ENCODE peak calls at places on chromosome X, in nine cellular contexts. P, U, Z, C, N, B, A, H and T are unnamed samples.

GRCh38 chrX:139194571-139195280 is 335.8 kb upstream of the F9 start:
- DNase-seq in P (no peak), B (no peak), U (no peak), Z (no peak), N (no peak), H (no peak), C (no peak), A (no peak), T (no peak)

GRCh38 chrX:28966335-28966734 is 379.1 kb downstream of the IL1RAPL1 start:
- DNase-seq in Z (no peak), U (no peak), P (no peak), A (peak; percentile 18), B (no peak), C (no peak), N (no peak), H (no peak), T (no peak)

GRCh38 chrX:80229626-80230025 is 190.6 kb upstream of the TENT5D start:
- DNase-seq in H (no peak), N (no peak), C (no peak), U (no peak), A (no peak), Z (no peak), B (no peak), P (no peak), T (no peak)

GRCh38 chrX:51463322-51463721 is 33.1 kb downstream of the NUDT11 start:
- DNase-seq in Z (no peak), N (no peak), U (no peak), A (no peak), H (no peak), C (no peak), P (no peak), B (no peak), T (no peak)

GRCh38 chrX:40174594-40175415 is 77.0 kb upstream of the BCOR start:
- DNase-seq in Z (peak; percentile 74), U (no peak), N (no peak), A (peak; percentile 50), B (no peak), C (peak; percentile 57), H (no peak), P (peak; percentile 76), T (peak; percentile 82)

GRCh38 chrX:74636749-74637314 is 22.4 kb upstream of the RLIM start:
- DNase-seq in B (no peak), H (no peak), A (no peak), P (no peak), N (no peak), C (no peak), U (no peak), Z (no peak), T (no peak)

GRCh38 chrX:151004085-151004484 is 20.9 kb downstream of the HMGB3 start:
- DNase-seq in P (peak; percentile 17), C (no peak), H (no peak), Z (no peak), U (no peak), N (no peak), B (no peak), A (peak; percentile 7), T (peak; percentile 1)

GRCh38 chrX:153392642-153393321 is 8.4 kb downstream of the PNMA6E start:
- DNase-seq in H (no peak), U (no peak), N (no peak), A (no peak), Z (no peak), B (no peak), C (no peak), P (no peak), T (no peak)

GRCh38 chrX:129654652-129655546 is at the start of gene APLN:
- DNase-seq in Z (peak; percentile 64), U (no peak), A (peak; percentile 44), B (no peak), N (no peak), H (peak; percentile 30), P (peak; percentile 16), C (no peak), T (peak; percentile 38)

GRCh38 chrX:137896123-137896522 is 330.2 kb downstream of the ZIC3 start:
- DNase-seq in H (no peak), U (no peak), N (no peak), C (no peak), B (no peak), Z (no peak), P (no peak), A (no peak), T (no peak)

GRCh38 chrX:56729152-56729557 is at the start of gene NBDY:
- DNase-seq in A (peak; percentile 57), Z (peak; percentile 64), P (peak; percentile 65), B (no peak), C (peak; percentile 18), U (peak; percentile 10), N (no peak), H (peak; percentile 18), T (peak; percentile 66)

GRCh38 chrX:12564221-12564620 is 227.0 kb upstream of the PRPS2 start:
- DNase-seq in B (no peak), U (no peak), H (no peak), C (no peak), Z (no peak), N (no peak), P (no peak), A (no peak), T (no peak)

GRCh38 chrX:154136627-154137161 is 7.3 kb upstream of the OPN1LW start:
- DNase-seq in B (peak; percentile 52), P (peak; percentile 67), U (peak; percentile 52), H (no peak), N (peak; percentile 79), A (peak; percentile 45), C (peak; percentile 47), Z (peak; percentile 82), T (peak; percentile 59)

GRCh38 chrX:104428231-104428630 is 137.8 kb upstream of the IL1RAPL2 start:
- DNase-seq in C (no peak), P (no peak), H (no peak), U (no peak), Z (no peak), B (no peak), N (no peak), A (no peak), T (no peak)

GRCh38 chrX:107667426-107667825 is 39.1 kb downstream of the PRPS1 start:
- DNase-seq in U (no peak), H (no peak), N (no peak), P (no peak), Z (no peak), A (no peak), C (no peak), B (no peak), T (no peak)

GRCh38 chrX:65871671-65872311 is 168.1 kb downstream of the VSIG4 start:
- DNase-seq in B (no peak), N (no peak), Z (no peak), P (no peak), U (no peak), A (peak; percentile 51), C (peak; percentile 16), H (no peak), T (no peak)

GRCh38 chrX:17738002-17738713 is 865 bp downstream of the SCML1 start:
- DNase-seq in Z (peak; percentile 75), N (no peak), P (peak; percentile 26), U (peak; percentile 46), C (peak; percentile 21), A (no peak), H (no peak), B (peak; percentile 14), T (peak; percentile 51)

GRCh38 chrX:131783555-131784338 is 239.4 kb upstream of the STK26 start:
- DNase-seq in C (peak; percentile 77), N (no peak), U (peak; percentile 78), A (no peak), P (no peak), Z (peak; percentile 90), H (peak; percentile 56), B (no peak), T (no peak)

GRCh38 chrX:24025741-24026402 is 1.1 kb downstream of the KLHL15 start:
- DNase-seq in A (peak; percentile 86), B (no peak), Z (peak; percentile 66), P (peak; percentile 43), N (peak; percentile 65), U (no peak), H (no peak), C (no peak), T (peak; percentile 76)

GRCh38 chrX:129771266-129771995 is 8.3 kb upstream of the SASH3 start:
- DNase-seq in A (no peak), B (no peak), H (no peak), Z (no peak), U (no peak), C (no peak), P (no peak), N (no peak), T (no peak)